ENCODE peak calls at places on chromosomes 7 and 10, in four cellular contexts. H is IMR-90, K is upper lobe of left lung, B is neural crest cell. X is an unnamed sample.

GRCh38 chr7:46515844-46516590 is 594.9 kb upstream of the IGFBP3 start:
- DNase-seq in H (no peak), K (no peak), B (no peak), X (no peak)

GRCh38 chr7:28661826-28662225 is 249.5 kb downstream of the CREB5 start:
- DNase-seq in H (no peak), K (no peak), B (no peak), X (no peak)

GRCh38 chr10:112801004-112801403 is 149.0 kb upstream of the TCF7L2 start:
- DNase-seq in H (no peak), K (no peak), B (no peak), X (no peak)

GRCh38 chr10:61409132-61409531 is 44.0 kb downstream of the TMEM26 start:
- DNase-seq in H (no peak), K (no peak), B (no peak), X (no peak)

GRCh38 chr7:45084336-45084735 is 4.4 kb downstream of the NACAD start:
- DNase-seq in H (no peak), K (no peak), B (no peak), X (no peak)

GRCh38 chr10:119113805-119114732 is 10.2 kb downstream of the DENND10 start:
- DNase-seq in H (peak), K (peak), B (no peak), X (peak)

GRCh38 chr10:96133135-96133534 is 3.0 kb downstream of the ZNF518A start:
- DNase-seq in H (peak), K (no peak), B (no peak), X (peak)

GRCh38 chr10:96831867-96832720 is at the start of gene LCOR:
- DNase-seq in H (peak), K (peak), B (peak), X (peak)

GRCh38 chr7:92625617-92626016 is 35.4 kb upstream of the FAM133B start:
- DNase-seq in H (peak), K (no peak), B (no peak), X (no peak)

DNA sequence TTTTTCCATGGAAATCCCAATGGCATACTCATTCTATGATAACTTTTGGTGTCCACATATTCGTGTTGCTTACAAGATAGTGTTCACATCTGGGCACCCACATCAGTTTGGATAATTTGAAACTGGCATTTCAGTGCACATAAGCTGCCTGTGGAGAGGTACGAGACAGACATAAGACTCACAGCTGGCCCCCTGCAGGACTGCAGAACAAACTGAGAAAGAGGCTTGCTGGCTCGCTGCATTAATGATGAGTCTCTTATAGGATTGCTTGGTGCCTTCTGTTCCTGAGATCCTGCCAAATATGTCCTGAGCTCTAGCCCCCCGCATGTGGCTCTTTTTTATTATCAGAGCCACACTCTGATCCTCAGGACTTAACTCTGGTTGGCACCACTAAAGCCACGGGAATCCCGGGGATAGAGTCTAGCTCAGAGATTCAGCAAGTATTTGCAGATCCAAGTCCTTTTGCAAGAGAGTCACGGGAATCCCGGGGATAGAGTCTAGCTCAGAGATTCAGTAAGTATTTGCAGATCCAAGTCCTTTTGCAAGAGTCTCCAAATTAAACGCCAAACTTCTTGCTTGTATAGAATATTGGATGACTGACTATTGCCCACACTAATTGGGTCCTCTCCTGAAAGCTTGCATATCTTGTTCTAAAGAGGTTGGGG is 34.0 kb upstream of the JCAD start:
- DNase-seq in H (no peak), K (no peak), B (no peak), X (no peak)
- TF ChIP-seq CTCF in H (no peak), K (no peak), B (no peak), X (no peak)

GRCh38 chr10:127922675-127923366 is 15.9 kb downstream of the PTPRE start:
- DNase-seq in H (peak), K (peak), B (no peak), X (peak)

GRCh38 chr10:127925471-127926207 is 18.7 kb downstream of the PTPRE start:
- DNase-seq in H (no peak), K (peak), B (no peak), X (no peak)

GRCh38 chr10:127922206-127922605 is 15.3 kb downstream of the PTPRE start:
- DNase-seq in H (no peak), K (no peak), B (no peak), X (no peak)

GRCh38 chr10:127921751-127922140 is 14.8 kb downstream of the PTPRE start:
- DNase-seq in H (no peak), K (no peak), B (no peak), X (no peak)

DNA sequence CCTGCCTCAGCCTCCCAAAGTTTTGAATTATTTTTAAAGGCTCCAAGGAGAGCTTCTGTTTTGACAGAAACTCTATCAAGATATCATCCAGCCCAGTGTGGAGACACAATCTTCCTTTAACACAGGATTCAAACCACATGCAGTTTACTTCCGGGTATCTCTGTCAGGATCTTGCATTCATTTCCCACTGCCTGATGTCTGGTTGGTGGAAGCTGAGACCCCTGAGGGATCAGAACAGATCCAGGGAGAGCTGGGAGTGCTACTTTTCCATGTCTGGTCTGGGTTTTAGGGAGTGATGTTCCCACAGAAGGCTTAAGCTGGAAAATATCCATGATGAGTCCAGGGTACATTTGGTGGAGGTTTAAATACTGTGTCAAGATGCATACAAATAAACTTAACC is 16.7 kb downstream of the PTPRE start:
- DNase-seq in H (no peak), K (no peak), B (no peak), X (no peak)
- TF ChIP-seq CTCF in H (no peak), K (no peak), B (no peak), X (no peak)

DNA sequence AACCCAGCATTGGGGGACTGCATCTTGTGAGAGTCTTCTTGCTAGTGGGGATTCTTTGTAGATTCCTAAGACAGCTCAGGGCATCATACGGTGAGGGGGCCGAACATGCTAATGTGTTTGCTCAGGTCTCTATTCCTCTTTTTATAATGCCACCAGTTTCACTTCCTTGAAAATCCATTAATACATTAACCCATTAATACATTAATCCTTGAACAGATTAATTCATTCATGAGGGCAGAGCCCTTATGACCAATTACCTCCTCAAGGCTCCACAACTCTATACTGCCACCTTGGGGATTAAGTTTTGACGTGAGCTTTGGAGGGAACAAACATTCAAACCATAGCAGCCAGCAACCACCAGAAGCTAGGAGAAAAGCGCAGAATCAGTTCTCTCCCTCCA is 67.2 kb upstream of the POT1 start:
- DNase-seq in H (no peak), K (no peak), B (no peak), X (no peak)
- TF ChIP-seq CTCF in H (no peak), K (no peak), B (no peak), X (no peak)

DNA sequence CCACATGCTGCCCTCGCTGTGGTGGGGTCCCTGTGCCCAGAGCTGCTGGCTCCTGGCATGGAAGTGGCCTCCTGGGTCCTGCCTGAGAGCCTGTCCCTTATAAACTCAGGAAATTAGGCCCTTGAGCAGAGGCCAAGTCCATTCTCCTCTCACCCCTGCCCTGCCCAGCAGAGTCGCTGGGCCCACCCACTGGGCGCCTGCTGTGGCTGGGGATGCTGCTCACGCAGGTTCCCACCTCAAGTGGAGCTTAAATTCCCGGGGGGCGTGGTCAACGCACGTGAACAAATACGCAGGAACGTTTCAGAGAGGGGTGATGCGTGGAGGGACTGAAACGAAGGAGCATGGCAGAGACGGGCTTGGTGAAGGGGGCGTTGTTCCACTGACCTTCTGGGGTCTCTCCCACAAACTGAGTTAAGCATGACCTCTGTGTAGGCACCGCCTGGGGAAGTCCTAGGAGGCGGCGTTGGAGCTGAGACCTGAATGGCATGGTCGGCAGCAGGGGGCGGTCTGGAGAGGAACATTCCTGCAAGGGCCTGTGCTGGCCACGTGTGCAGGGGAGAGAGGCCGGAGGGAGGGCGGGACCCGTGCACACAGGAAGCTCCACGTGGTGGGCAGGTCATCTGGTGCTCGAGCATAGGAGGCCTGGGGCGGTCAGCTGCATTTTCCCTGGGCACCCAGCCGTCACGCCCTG is 27.9 kb downstream of the FAM20C start:
- DNase-seq in H (no peak), K (no peak), B (peak), X (peak)
- TF ChIP-seq CTCF in H (peak), K (no peak), B (no peak), X (no peak)

GRCh38 chr7:50826371-50827172 is 43.9 kb upstream of the GRB10 start:
- DNase-seq in H (peak), K (no peak), B (no peak), X (peak)
- TF ChIP-seq CTCF in H (peak), K (no peak), B (no peak), X (peak)

GRCh38 chr10:75717126-75717916 is 285.9 kb downstream of the LRMDA start:
- DNase-seq in H (no peak), K (no peak), B (no peak), X (peak)
- TF ChIP-seq CTCF in H (no peak), K (no peak), B (no peak), X (no peak)